ENCODE peak calls at places on chromosomes 11 and 22, in six cellular contexts. K is mesendoderm, Z is neuronal stem cell, U is H1, B is IMR-90, L is mesenchymal stem cell. C is an unnamed sample.
A peak's percentile ranks its signal among the peaks of the same experiment; 100 is the strongest.

GRCh38 chr22:22855617-22856308 is 31.9 kb upstream of the IGLL5 start:
- DNase-seq in L (no peak), K (peak; percentile 54), Z (no peak), B (no peak), U (peak; percentile 73), C (peak; percentile 26)

GRCh38 chr11:15929371-15929801 is 427.0 kb downstream of the SOX6 start:
- DNase-seq in K (no peak), Z (no peak), B (no peak), U (no peak), L (no peak), C (peak; percentile 70)

GRCh38 chr11:5107285-5107684 is 30.9 kb downstream of the OR52A5 start:
- DNase-seq in U (no peak), K (peak; percentile 69), L (no peak), B (no peak), Z (no peak), C (no peak)

GRCh38 chr22:23523746-23524145 is 56.3 kb downstream of the IGLL1 start:
- DNase-seq in L (no peak), U (no peak), K (no peak), B (no peak), Z (no peak), C (no peak)

GRCh38 chr11:324131-324530 is 3.5 kb upstream of the IFITM3 start:
- DNase-seq in L (peak; percentile 13), K (no peak), Z (no peak), U (peak; percentile 46), B (no peak), C (no peak)

GRCh38 chr22:21106000-21106399 is 60.3 kb downstream of the LRRC74B start:
- DNase-seq in U (no peak), K (peak; percentile 51), L (no peak), Z (no peak), B (no peak), C (peak; percentile 4)

GRCh38 chr11:67119577-67120391 is 721 bp downstream of the KDM2A start:
- DNase-seq in K (peak; percentile 41), L (peak; percentile 41), B (no peak), Z (peak; percentile 11), U (peak; percentile 54), C (no peak)

GRCh38 chr11:66317766-66318575 is 1.1 kb upstream of the CD248 start:
- DNase-seq in Z (no peak), U (no peak), K (peak; percentile 80), L (peak; percentile 95), B (peak; percentile 94), C (peak; percentile 9)

GRCh38 chr11:130737866-130738431 is 178.3 kb downstream of the SNX19 start:
- DNase-seq in L (peak; percentile 65), B (peak; percentile 89), Z (no peak), K (no peak), U (no peak), C (no peak)

GRCh38 chr22:39234867-39235687 is 9.7 kb downstream of the PDGFB start:
- DNase-seq in L (no peak), B (no peak), U (no peak), K (no peak), Z (no peak), C (no peak)

GRCh38 chr11:77819921-77820564 is 479 bp downstream of the RSF1 start:
- DNase-seq in Z (peak; percentile 46), L (peak; percentile 61), K (peak; percentile 92), U (peak; percentile 83), B (peak; percentile 27), C (peak; percentile 61)
- H2BK5ac ChIP-seq in Z (peak overlapping the region; percentile 98), L (peak overlapping the region; percentile 99), K (peak overlapping the region; percentile 82), U (peak overlapping the region; percentile 95), B (peak overlapping the region; percentile 91), C (peak overlapping the region; percentile 74)

GRCh38 chr22:50173983-50174355 is 3.4 kb downstream of the PANX2 start:
- DNase-seq in L (no peak), B (no peak), K (no peak), U (no peak), Z (no peak), C (no peak)
- H2BK5ac ChIP-seq in L (no peak overlapping the region), B (no peak overlapping the region), K (no peak overlapping the region), U (no peak overlapping the region), Z (no peak overlapping the region), C (no peak overlapping the region)

GRCh38 chr22:44151661-44152060 is 29.1 kb upstream of the PARVG start:
- DNase-seq in B (peak; percentile 78), K (no peak), U (no peak), L (peak; percentile 57), Z (no peak), C (no peak)

GRCh38 chr22:44147036-44147645 is 33.6 kb upstream of the PARVG start:
- DNase-seq in Z (no peak), U (peak; percentile 57), L (no peak), K (no peak), B (no peak), C (no peak)

GRCh38 chr22:44145544-44145943 is 35.2 kb upstream of the PARVG start:
- DNase-seq in K (no peak), L (no peak), U (no peak), Z (no peak), B (no peak), C (no peak)

GRCh38 chr22:44146088-44146861 is 34.5 kb upstream of the PARVG start:
- DNase-seq in U (peak; percentile 72), Z (no peak), B (no peak), K (peak; percentile 52), L (no peak), C (no peak)

DNA sequence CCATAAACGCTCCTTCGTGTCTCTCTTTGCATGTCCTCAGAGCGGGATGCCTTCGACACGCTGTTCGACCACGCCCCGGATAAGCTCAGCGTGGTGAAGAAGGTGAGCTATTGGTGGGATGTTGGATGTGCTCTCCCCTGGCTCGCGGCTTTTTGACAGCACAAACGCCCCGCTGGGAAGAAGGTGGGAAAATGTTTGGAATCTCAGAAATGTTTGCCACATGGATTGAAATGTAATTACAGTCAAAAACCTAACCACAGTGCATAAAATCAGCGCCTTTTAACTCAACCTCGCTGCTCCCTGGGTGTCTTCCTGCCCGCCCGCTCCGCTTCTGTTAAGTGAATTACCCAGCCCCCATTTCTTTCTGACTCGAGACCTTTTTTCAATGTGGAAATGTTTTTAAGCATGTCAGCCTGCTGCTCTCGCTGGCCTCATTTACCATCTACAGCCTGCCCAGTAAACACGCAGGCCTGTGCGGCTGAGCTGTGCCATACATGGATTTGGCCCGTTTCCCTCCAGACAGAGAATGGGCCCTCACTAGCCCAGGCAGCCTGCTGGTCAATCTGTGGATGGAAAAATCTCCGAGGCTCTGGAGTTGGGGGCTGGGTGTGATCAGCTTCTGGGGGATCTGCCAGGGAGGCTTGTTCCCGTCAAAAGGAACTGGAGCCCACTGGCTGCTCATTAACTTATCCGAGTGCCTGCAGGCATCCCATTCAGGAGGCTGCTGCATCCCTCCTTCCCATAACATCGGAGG is 32.7 kb upstream of the PARVG start:
- DNase-seq in Z (no peak), U (peak; percentile 84), B (peak; percentile 36), K (peak; percentile 98), L (peak; percentile 50), C (no peak)
- H2BK5ac ChIP-seq in Z (peak overlapping the region; percentile 5), U (peak overlapping the region; percentile 100), B (no peak overlapping the region), K (peak overlapping the region; percentile 88), L (no peak overlapping the region), C (no peak overlapping the region)

DNA sequence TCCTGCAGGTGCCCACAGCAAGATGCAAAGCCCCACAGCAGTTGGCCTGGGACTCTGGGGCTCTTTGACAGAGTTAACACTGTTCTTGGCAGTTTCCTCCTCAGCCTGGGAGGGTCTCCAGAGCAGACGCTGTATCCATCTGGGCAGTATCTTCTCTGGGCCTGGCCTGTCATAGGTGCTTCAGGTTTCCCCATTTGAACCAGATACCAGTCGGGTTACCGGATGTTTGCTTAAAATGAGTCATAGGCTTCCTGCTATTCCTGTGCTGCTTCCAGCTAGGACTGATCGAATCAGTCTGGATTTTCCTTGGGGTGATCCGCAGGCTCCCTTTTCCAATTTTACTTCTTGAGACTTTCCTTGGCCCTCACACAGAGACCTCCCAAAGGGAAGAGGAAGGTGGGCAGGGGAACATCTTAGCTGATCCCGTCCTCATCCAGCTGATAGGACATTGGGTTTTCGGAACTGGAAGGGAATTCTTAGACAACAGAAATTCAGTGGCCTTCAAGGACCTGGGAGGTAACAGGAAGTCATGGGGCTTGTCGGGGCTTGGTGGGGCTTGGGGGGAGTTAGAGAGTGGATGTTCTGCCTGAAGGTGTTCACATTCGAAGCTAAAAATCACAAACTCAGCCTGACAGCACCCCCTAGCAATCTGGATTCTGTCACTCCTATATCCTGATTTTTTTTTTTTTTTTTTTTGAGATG is 2.4 kb upstream of the RANGAP1 start:
- DNase-seq in L (peak; percentile 95), B (peak; percentile 88), Z (no peak), K (peak; percentile 96), U (no peak), C (no peak)
- H2BK5ac ChIP-seq in L (peak overlapping the region; percentile 97), B (peak overlapping the region; percentile 99), Z (no peak overlapping the region), K (peak overlapping the region; percentile 93), U (peak overlapping the region; percentile 58), C (peak overlapping the region; percentile 91)

GRCh38 chr22:31943976-31944699 is at the start of gene YWHAH:
- DNase-seq in K (peak; percentile 96), B (peak; percentile 89), U (peak; percentile 95), L (peak; percentile 93), Z (peak; percentile 96), C (peak; percentile 92)
- H2BK5ac ChIP-seq in K (peak within 1 kb of the TSS; percentile 85), B (peak within 1 kb of the TSS; percentile 89), U (peak within 1 kb of the TSS; percentile 95), L (peak within 1 kb of the TSS; percentile 95), Z (peak within 1 kb of the TSS; percentile 97), C (peak within 1 kb of the TSS; percentile 96)

C was measured in trophoblast cell.